ENCODE peak calls at places on chromosomes 3 and 15, in five cellular contexts. B is neural progenitor cell, L is ovary, C is spleen, T is RWPE2. E is an unnamed sample.

GRCh38 chr15:84915011-84915958 is 30.8 kb downstream of the SLC28A1 start:
- DNase-seq in B (no peak), L (peak), C (no peak), T (peak), E (peak)

GRCh38 chr15:65818927-65819562 is 27.0 kb upstream of the DENND4A start:
- DNase-seq in B (no peak), L (no peak), C (no peak), T (no peak), E (no peak)

GRCh38 chr3:95154775-95155174 is 1091.9 kb downstream of the NSUN3 start:
- DNase-seq in B (no peak), L (no peak), C (no peak), T (no peak), E (no peak)

GRCh38 chr3:157388976-157389375 is 47.7 kb upstream of the PTX3 start:
- DNase-seq in B (no peak), L (no peak), C (no peak), T (no peak), E (no peak)

GRCh38 chr3:62249855-62250543 is 123.4 kb downstream of the FEZF2 start:
- DNase-seq in B (no peak), L (no peak), C (no peak), T (no peak), E (no peak)

GRCh38 chr3:168534761-168535160 is 439.0 kb upstream of the GOLIM4 start:
- DNase-seq in B (no peak), L (no peak), C (no peak), T (no peak), E (no peak)

GRCh38 chr3:196757876-196758739 is 18.5 kb downstream of the PAK2 start:
- DNase-seq in B (no peak), L (no peak), C (no peak), T (no peak), E (no peak)

GRCh38 chr3:14375192-14375591 is 27.2 kb upstream of the SLC6A6 start:
- DNase-seq in B (no peak), L (no peak), C (no peak), T (no peak), E (no peak)

GRCh38 chr3:27729325-27729724 is 7.2 kb upstream of the EOMES start:
- DNase-seq in B (peak), L (no peak), C (no peak), T (no peak), E (no peak)

GRCh38 chr3:15097889-15098288 is 1.1 kb downstream of the RBSN start:
- DNase-seq in B (no peak), L (no peak), C (no peak), T (no peak), E (no peak)

GRCh38 chr3:141321109-141321497 is 47.2 kb upstream of the ZBTB38 start:
- DNase-seq in B (no peak), L (no peak), C (no peak), T (no peak), E (no peak)

GRCh38 chr3:69999191-70000027 is at the start of gene SAMMSON:
- DNase-seq in B (no peak), L (peak), C (no peak), T (no peak), E (no peak)

GRCh38 chr3:104796556-104796955 is 570.2 kb upstream of the ALCAM start:
- DNase-seq in B (no peak), L (no peak), C (no peak), T (no peak), E (no peak)

GRCh38 chr3:43031490-43032216 is 52.5 kb downstream of the GASK1A start:
- DNase-seq in B (no peak), L (peak), C (no peak), T (no peak), E (no peak)

GRCh38 chr3:44894485-44894884 is 20.1 kb downstream of the TGM4 start:
- DNase-seq in B (no peak), L (no peak), C (no peak), T (no peak), E (no peak)

GRCh38 chr3:134373942-134374790 is at the start of gene AMOTL2:
- DNase-seq in B (peak), L (peak), C (peak), T (peak), E (peak)

GRCh38 chr3:70272798-70273197 is 39.6 kb downstream of the MDFIC2 start:
- DNase-seq in B (no peak), L (no peak), C (no peak), T (no peak), E (no peak)

GRCh38 chr3:17733270-17733669 is 9.2 kb downstream of the TBC1D5 start:
- DNase-seq in B (no peak), L (no peak), C (no peak), T (no peak), E (no peak)

GRCh38 chr3:44076221-44076829 is 165.4 kb upstream of the TOPAZ1 start:
- DNase-seq in B (no peak), L (no peak), C (no peak), T (no peak), E (no peak)

GRCh38 chr3:149512073-149512782 is 37.7 kb downstream of the TM4SF4 start:
- DNase-seq in B (peak), L (peak), C (peak), T (no peak), E (peak)

GRCh38 chr15:58332676-58333400 is 99.0 kb upstream of the LIPC start:
- DNase-seq in B (no peak), L (no peak), C (no peak), T (no peak), E (no peak)

GRCh38 chr3:138923531-138923994 is 23.4 kb downstream of the FOXL2 start:
- DNase-seq in B (peak), L (peak), C (peak), T (no peak), E (peak)

GRCh38 chr3:195095035-195095703 is 175.8 kb downstream of the XXYLT1 start:
- DNase-seq in B (no peak), L (no peak), C (peak), T (no peak), E (no peak)

GRCh38 chr3:194139085-194139976 is 3.4 kb downstream of the HES1 start:
- DNase-seq in B (peak), L (peak), C (no peak), T (peak), E (no peak)

GRCh38 chr3:60673123-60673522 is 578.1 kb downstream of the FHIT start:
- DNase-seq in B (no peak), L (no peak), C (no peak), T (no peak), E (no peak)

GRCh38 chr3:38257583-38257982 is 8.0 kb upstream of the SLC22A13 start:
- DNase-seq in B (no peak), L (no peak), C (no peak), T (no peak), E (no peak)

GRCh38 chr15:48566669-48567068 is 78.8 kb downstream of the FBN1 start:
- DNase-seq in B (no peak), L (no peak), C (no peak), T (no peak), E (no peak)

GRCh38 chr3:37386627-37387230 is 212.3 kb upstream of the LRRFIP2 start:
- DNase-seq in B (no peak), L (no peak), C (no peak), T (no peak), E (peak)

GRCh38 chr15:78241017-78241416 is 6.7 kb upstream of the ACSBG1 start:
- DNase-seq in B (peak), L (peak), C (peak), T (peak), E (peak)

GRCh38 chr15:40471105-40471777 is 457 bp downstream of the CHST14 start:
- DNase-seq in B (peak), L (peak), C (peak), T (no peak), E (no peak)

GRCh38 chr3:132422531-132422930 is 5.2 kb downstream of the DNAJC13 start:
- DNase-seq in B (no peak), L (no peak), C (no peak), T (no peak), E (no peak)

GRCh38 chr3:164620423-164620822 is 457.9 kb downstream of the SI start:
- DNase-seq in B (no peak), L (no peak), C (no peak), T (no peak), E (no peak)

GRCh38 chr3:5187920-5188418 is 462 bp downstream of the EDEM1 start:
- DNase-seq in B (peak), L (peak), C (peak), T (no peak), E (no peak)

GRCh38 chr15:80890341-80890972 is 99.2 kb downstream of the MESD start:
- DNase-seq in B (no peak), L (no peak), C (no peak), T (no peak), E (no peak)

GRCh38 chr3:160150066-160150465 is 75.2 kb upstream of the C3orf80 start:
- DNase-seq in B (no peak), L (no peak), C (no peak), T (no peak), E (no peak)

GRCh38 chr3:51384145-51384729 is 854 bp upstream of the MANF start:
- DNase-seq in B (peak), L (peak), C (peak), T (no peak), E (no peak)

GRCh38 chr3:22103423-22103822 is 352.4 kb upstream of the ZNF385D start:
- DNase-seq in B (no peak), L (no peak), C (no peak), T (no peak), E (no peak)

GRCh38 chr3:54859204-54859603 is 68.7 kb downstream of the LRTM1 start:
- DNase-seq in B (no peak), L (no peak), C (no peak), T (no peak), E (no peak)
- H3K27ac ChIP-seq in B (no peak), L (no peak), C (no peak), T (no peak), E (no peak)

GRCh38 chr3:535566-536416 is 339.2 kb downstream of the CHL1 start:
- DNase-seq in B (peak), L (peak), C (peak), T (no peak), E (no peak)
- H3K4me3 ChIP-seq in B (peak), L (peak), C (peak), T (peak), E (peak)

DNA sequence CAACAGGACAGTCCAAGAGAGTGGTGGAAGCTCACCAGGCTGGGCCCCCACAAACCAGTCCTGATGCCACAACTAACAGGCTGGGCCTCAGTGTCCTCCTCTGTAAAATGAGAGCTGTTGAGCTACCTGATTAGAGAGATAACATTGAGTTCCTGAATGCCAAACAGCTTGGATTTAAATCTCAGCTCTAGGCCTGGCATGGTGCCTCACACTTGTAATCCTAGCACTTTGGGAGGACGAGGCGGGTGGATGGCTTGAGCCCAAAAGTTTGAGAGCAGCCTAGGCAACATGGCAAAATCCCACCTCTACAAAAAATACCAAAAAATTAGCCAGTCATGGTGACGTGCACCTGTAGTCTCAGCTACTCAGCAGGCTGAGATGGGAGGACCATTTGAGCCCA is 20.1 kb upstream of the TMCC1 start:
- DNase-seq in B (no peak), L (no peak), C (no peak), T (no peak), E (no peak)
- H3K27ac ChIP-seq in B (no peak), L (no peak), C (no peak), T (no peak), E (no peak)

GRCh38 chr3:187136936-187137335 is 2.4 kb downstream of the RPL39L start:
- DNase-seq in B (no peak), L (no peak), C (no peak), T (peak), E (no peak)

GRCh38 chr3:187139126-187139894 is at the start of gene RPL39L:
- DNase-seq in B (peak), L (peak), C (peak), T (peak), E (peak)

GRCh38 chr3:187136347-187136746 is 2.9 kb downstream of the RPL39L start:
- DNase-seq in B (no peak), L (no peak), C (no peak), T (no peak), E (no peak)

GRCh38 chr3:187139895-187140253 is 578 bp upstream of the RPL39L start:
- DNase-seq in B (no peak), L (no peak), C (no peak), T (no peak), E (no peak)
- H3K4me3 ChIP-seq in B (peak), L (peak), C (peak), T (peak), E (no peak)

GRCh38 chr3:31979006-31979697 is 1.9 kb downstream of the OSBPL10 start:
- DNase-seq in B (no peak), L (no peak), C (no peak), T (no peak), E (no peak)
- H3K27ac ChIP-seq in B (no peak), L (no peak), C (peak), T (peak), E (no peak)

GRCh38 chr3:72152551-72153476 is 367.9 kb upstream of the PROK2 start:
- DNase-seq in B (no peak), L (peak), C (no peak), T (no peak), E (peak)
- H3K4me3 ChIP-seq in B (no peak), L (peak), C (no peak), T (no peak), E (no peak)

GRCh38 chr3:96657710-96658109 is 156.7 kb upstream of the EPHA6 start:
- DNase-seq in B (no peak), L (no peak), C (no peak), T (no peak), E (no peak)
- H3K27ac ChIP-seq in B (no peak), L (no peak), C (no peak), T (no peak), E (no peak)

GRCh38 chr3:171880471-171880870 is 37.3 kb downstream of the TMEM212 start:
- DNase-seq in B (no peak), L (no peak), C (no peak), T (no peak), E (no peak)
- H3K4me3 ChIP-seq in B (no peak), L (no peak), C (no peak), T (no peak), E (no peak)

DNA sequence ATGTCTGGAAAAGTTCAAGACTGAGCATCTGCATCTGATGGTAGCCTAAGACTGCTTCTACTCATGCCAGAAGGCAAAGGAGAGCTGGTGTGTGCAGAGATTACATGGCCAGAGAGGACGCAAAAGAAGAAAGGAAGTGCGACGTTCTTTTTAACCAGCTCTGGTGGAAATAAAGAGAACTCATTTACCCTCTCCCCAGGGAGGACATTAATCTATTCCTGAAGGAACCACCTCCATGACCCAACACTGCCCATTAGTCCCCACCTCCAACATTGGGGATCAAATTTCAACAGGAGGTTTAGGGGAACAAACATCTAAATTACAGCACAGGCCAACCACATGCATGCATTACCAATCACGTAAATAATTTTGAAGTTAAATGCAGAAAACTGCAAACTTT is 1.5 kb upstream of the NCK1 start:
- DNase-seq in B (peak), L (no peak), C (no peak), T (no peak), E (no peak)
- H3K27ac ChIP-seq in B (peak), L (no peak), C (peak), T (no peak), E (no peak)

DNA sequence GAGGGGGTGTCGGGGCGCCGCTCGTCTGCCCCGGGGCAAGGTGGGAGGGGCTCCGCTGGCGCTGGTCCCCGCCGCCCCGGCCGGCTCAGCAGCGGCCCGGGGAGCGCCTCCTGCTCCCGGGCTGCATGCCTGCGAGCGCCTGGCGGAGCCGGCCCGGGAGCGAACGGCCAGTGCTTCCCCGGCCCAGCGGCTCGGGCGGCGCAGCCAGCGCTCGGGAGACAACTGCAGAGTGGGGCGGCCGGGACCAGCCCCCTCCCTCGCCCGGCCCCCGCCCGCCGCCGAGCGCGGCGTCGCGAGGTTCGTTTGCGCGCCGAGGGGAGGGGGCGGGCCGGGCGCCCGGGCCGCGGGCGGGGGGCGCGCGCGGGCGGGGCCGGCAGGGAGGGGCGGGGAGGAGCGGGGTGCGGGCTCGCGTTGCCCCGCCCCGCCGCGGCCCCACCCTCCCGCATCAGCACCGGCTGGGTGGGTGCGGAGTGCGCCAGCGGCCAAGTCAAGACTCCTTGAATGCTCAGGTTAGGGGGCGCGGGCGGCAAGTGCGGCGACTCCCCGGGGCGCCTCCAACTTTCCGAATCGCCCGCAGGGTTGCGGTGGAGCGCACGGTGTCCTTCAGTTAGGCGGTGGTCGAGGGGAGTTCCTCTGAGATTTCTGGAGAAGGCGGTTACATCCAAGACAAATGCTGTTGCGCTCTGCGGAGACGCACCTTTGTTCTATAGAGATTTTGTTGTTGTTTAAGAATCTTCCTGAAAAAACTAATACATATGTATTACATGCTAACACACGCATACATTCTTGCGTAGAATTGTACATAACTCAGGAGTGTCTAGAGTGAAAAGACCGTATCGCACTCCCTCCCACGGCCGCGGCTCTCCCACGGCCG is at the start of gene RGMA:
- DNase-seq in B (peak), L (peak), C (no peak), T (no peak), E (no peak)
- H3K4me3 ChIP-seq in B (peak), L (peak), C (peak), T (peak), E (peak)

E was measured in lung.